ENCODE peak calls at places on chromosomes 1 and 21, in eight cellular contexts. D is spleen, X is brain microvascular endothelial cell, O is A549, E is fibroblast of lung, T is lower lobe of right lung, Q is ovary, A is suprapubic skin. F is an unnamed sample.

GRCh38 chr1:199242162-199242561 is 603.3 kb downstream of the PTPRC start:
- DNase-seq in D (no peak), X (no peak), O (no peak), E (no peak), T (no peak), Q (no peak), A (no peak), F (no peak)

GRCh38 chr1:182608236-182608635 is 4.0 kb upstream of the RGS16 start:
- DNase-seq in D (no peak), X (no peak), O (no peak), E (no peak), T (no peak), Q (no peak), A (no peak), F (no peak)

GRCh38 chr1:10530281-10530740 is 55.6 kb downstream of the PEX14 start:
- DNase-seq in D (no peak), X (peak), O (no peak), E (peak), T (peak), Q (peak), A (no peak), F (peak)

GRCh38 chr1:47444578-47445465 is 7.0 kb downstream of the FOXD2 start:
- DNase-seq in D (no peak), X (no peak), O (no peak), E (no peak), T (peak), Q (no peak), A (no peak), F (no peak)

GRCh38 chr21:43211085-43212071 is 42.6 kb downstream of the CRYAA start:
- DNase-seq in D (peak), X (no peak), O (no peak), E (peak), T (peak), Q (no peak), A (peak), F (peak)

GRCh38 chr1:246565751-246566127 is 322 bp downstream of the TFB2M start:
- DNase-seq in D (no peak), X (no peak), O (no peak), E (peak), T (no peak), Q (no peak), A (no peak), F (no peak)

GRCh38 chr1:57474097-57474750 is 50.4 kb upstream of the DAB1 start:
- DNase-seq in D (no peak), X (no peak), O (no peak), E (peak), T (no peak), Q (no peak), A (no peak), F (no peak)

GRCh38 chr1:235939488-235939775 is 72.7 kb upstream of the LYST start:
- DNase-seq in D (no peak), X (no peak), O (no peak), E (no peak), T (no peak), Q (no peak), A (no peak), F (no peak)

GRCh38 chr1:201262963-201263608 is 20.2 kb upstream of the PKP1 start:
- DNase-seq in D (peak), X (no peak), O (no peak), E (no peak), T (no peak), Q (no peak), A (peak), F (no peak)

GRCh38 chr1:22889213-22889827 is 83.3 kb downstream of the LACTBL1 start:
- DNase-seq in D (no peak), X (peak), O (peak), E (peak), T (no peak), Q (peak), A (no peak), F (no peak)

GRCh38 chr1:26538480-26539412 is 9.2 kb downstream of the RPS6KA1 start:
- DNase-seq in D (no peak), X (peak), O (peak), E (peak), T (peak), Q (no peak), A (no peak), F (no peak)

GRCh38 chr1:54384921-54385726 is 21.1 kb downstream of the SSBP3 start:
- DNase-seq in D (no peak), X (no peak), O (no peak), E (peak), T (no peak), Q (no peak), A (no peak), F (no peak)
- H3K27ac ChIP-seq in D (no peak), X (no peak), O (no peak), E (peak), T (no peak), Q (peak), A (no peak), F (no peak)

DNA sequence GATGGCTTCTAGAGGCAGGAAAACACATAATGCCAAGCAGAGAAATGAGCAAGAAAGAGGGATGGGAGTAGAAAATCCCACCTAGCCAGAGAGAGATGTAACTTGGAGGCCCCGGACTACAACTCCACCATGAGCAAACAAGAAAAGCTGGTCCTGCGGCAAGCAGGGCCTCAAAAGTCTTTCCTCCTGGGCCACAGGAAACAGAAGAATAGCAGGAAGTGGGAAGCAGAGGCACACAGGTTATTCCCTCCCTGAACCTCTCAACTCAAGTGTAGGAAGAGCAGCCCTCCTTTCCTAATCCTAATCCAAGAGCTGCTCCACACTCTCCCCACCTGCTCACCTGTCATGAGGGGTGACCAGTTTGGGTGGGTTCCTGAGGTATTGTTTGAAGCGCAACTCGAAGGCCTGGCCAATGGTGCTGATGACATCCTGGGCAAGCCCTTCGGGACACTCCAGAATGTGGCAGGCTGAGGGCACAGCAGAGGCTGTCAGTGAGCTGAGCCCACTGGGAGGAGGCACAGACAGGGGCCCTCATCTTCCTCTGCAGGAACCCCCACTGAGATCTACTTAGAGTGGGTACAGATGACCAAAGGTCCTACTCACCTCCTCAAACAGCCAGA is 3.1 kb downstream of the SHC1 start:
- DNase-seq in D (no peak), X (no peak), O (no peak), E (no peak), T (no peak), Q (no peak), A (no peak), F (no peak)
- H3K27ac ChIP-seq in D (peak), X (no peak), O (no peak), E (no peak), T (peak), Q (no peak), A (peak), F (no peak)

GRCh38 chr1:169363046-169363756 is 4.4 kb downstream of the NME7 start:
- DNase-seq in D (no peak), X (peak), O (no peak), E (peak), T (no peak), Q (no peak), A (no peak), F (no peak)
- H3K27ac ChIP-seq in D (no peak), X (peak), O (no peak), E (peak), T (no peak), Q (no peak), A (no peak), F (no peak)

GRCh38 chr1:3668148-3668547 is 15.8 kb downstream of the TP73 start:
- DNase-seq in D (peak), X (no peak), O (no peak), E (no peak), T (no peak), Q (no peak), A (no peak), F (no peak)

GRCh38 chr1:3669971-3670431 is 17.7 kb downstream of the TP73 start:
- DNase-seq in D (peak), X (no peak), O (no peak), E (no peak), T (no peak), Q (no peak), A (no peak), F (no peak)

GRCh38 chr1:3670823-3671251 is 18.5 kb downstream of the TP73 start:
- DNase-seq in D (peak), X (no peak), O (no peak), E (no peak), T (peak), Q (no peak), A (no peak), F (peak)

GRCh38 chr1:3668585-3669300 is 16.4 kb downstream of the TP73 start:
- DNase-seq in D (peak), X (no peak), O (peak), E (no peak), T (peak), Q (no peak), A (no peak), F (peak)

DNA sequence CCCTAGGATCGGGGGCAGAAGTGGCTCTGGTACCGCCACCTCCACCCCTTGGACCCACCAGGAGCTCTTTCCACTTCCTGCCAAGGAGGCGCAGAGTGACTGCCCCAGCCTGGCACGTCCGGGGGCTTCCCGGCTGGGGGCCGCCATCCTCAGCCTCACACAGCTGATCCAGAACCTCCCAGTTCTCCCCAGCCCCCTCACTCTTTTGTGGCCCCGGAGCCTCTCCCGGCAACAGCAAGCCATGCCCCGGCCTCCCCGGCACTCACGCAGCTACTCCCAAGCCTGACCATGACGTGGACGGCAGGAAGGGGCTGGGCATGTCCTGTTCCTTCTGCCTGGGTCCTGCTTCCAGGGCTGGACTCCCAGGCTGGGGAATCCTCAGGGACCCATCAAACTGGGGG is 17.1 kb downstream of the TP73 start:
- DNase-seq in D (peak), X (no peak), O (no peak), E (no peak), T (peak), Q (no peak), A (no peak), F (no peak)
- H3K27ac ChIP-seq in D (no peak), X (no peak), O (no peak), E (no peak), T (no peak), Q (no peak), A (no peak), F (no peak)

DNA sequence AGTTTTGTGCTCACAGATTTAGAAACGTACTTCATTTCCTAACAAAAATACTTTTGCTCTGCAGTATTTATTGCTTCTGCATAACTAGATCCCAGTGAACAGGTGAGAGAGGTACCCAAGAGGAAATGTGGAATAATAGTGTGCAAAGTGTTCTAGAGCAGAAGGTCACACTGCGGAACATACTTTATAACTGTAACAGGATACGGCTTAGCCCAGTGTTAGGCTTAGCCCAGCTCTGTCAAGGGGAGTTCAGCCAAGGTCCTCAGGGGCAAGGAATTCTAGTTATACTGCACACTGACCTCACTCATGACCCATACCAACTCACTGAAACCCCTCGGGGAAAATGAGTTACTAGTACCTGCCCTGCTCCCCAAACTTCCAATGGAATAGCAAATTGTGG is 55.3 kb downstream of the PTPN14 start:
- DNase-seq in D (no peak), X (no peak), O (no peak), E (no peak), T (no peak), Q (no peak), A (no peak), F (no peak)
- H3K27ac ChIP-seq in D (no peak), X (no peak), O (no peak), E (no peak), T (no peak), Q (no peak), A (no peak), F (no peak)

F was measured in pancreas.